ENCODE peak calls at places on chromosomes 6 and 20, in four cellular contexts. P, O, M and W are unnamed samples.

GRCh38 chr20:64006490-64006889 is 25.6 kb downstream of the PRPF6 start:
- DNase-seq in P (no peak), O (no peak), M (no peak), W (no peak)

GRCh38 chr6:104229057-104229456 is 630.7 kb downstream of the HACE1 start:
- DNase-seq in P (no peak), O (no peak), M (no peak), W (no peak)

GRCh38 chr6:148168856-148169255 is 173.8 kb upstream of the SASH1 start:
- DNase-seq in P (no peak), O (peak; percentile 20), M (no peak), W (no peak)

GRCh38 chr6:16637635-16638034 is 123.6 kb downstream of the ATXN1 start:
- DNase-seq in P (no peak), O (no peak), M (no peak), W (no peak)

GRCh38 chr6:35583893-35584688 is 71.4 kb upstream of the TULP1 start:
- DNase-seq in P (peak; percentile 77), O (peak; percentile 76), M (peak; percentile 23), W (peak; percentile 56)

GRCh38 chr6:146503096-146503495 is 40.5 kb upstream of the RAB32 start:
- DNase-seq in P (no peak), O (no peak), M (no peak), W (no peak)

GRCh38 chr20:63829943-63830820 is 882 bp downstream of the ZBTB46 start:
- DNase-seq in P (peak; percentile 36), O (peak; percentile 61), M (no peak), W (no peak)

GRCh38 chr20:63740070-63740500 is 509 bp downstream of the SLC2A4RG start:
- DNase-seq in P (peak; percentile 7), O (peak; percentile 44), M (no peak), W (peak; percentile 32)

GRCh38 chr6:14681699-14682487 is 564.0 kb upstream of the JARID2 start:
- DNase-seq in P (no peak), O (no peak), M (no peak), W (no peak)

GRCh38 chr6:29980501-29980900 is 38.2 kb downstream of the HLA-A start:
- DNase-seq in P (no peak), O (no peak), M (no peak), W (no peak)

GRCh38 chr20:34638532-34638931 is 38.4 kb downstream of the PIGU start:
- DNase-seq in P (no peak), O (no peak), M (no peak), W (no peak)

GRCh38 chr6:40482532-40482931 is 104.6 kb downstream of the LRFN2 start:
- DNase-seq in P (no peak), O (peak; percentile 28), M (no peak), W (peak; percentile 39)

GRCh38 chr6:168433898-168434297 is 7.1 kb upstream of the SMOC2 start:
- DNase-seq in P (no peak), O (no peak), M (no peak), W (no peak)

GRCh38 chr6:109053285-109053684 is 41.4 kb downstream of the SESN1 start:
- DNase-seq in P (no peak), O (peak; percentile 40), M (no peak), W (no peak)

GRCh38 chr6:97049254-97050004 is 124.9 kb downstream of the KLHL32 start:
- DNase-seq in P (no peak), O (peak; percentile 21), M (no peak), W (no peak)

GRCh38 chr20:44732327-44732726 is 13.3 kb upstream of the KCNK15 start:
- DNase-seq in P (no peak), O (peak; percentile 78), M (no peak), W (no peak)

GRCh38 chr6:152122434-152122833 is 315.0 kb downstream of the ESR1 start:
- DNase-seq in P (no peak), O (no peak), M (no peak), W (no peak)

GRCh38 chr20:32968833-32969241 is 35.4 kb downstream of the SUN5 start:
- DNase-seq in P (no peak), O (no peak), M (no peak), W (peak; percentile 22)

GRCh38 chr20:23566199-23566932 is 1.9 kb downstream of the CST9L start:
- DNase-seq in P (no peak), O (no peak), M (no peak), W (peak; percentile 26)

GRCh38 chr6:150314230-150315188 is 54.3 kb upstream of the IYD start:
- DNase-seq in P (no peak), O (no peak), M (no peak), W (no peak)

GRCh38 chr6:40436685-40437604 is 150.2 kb downstream of the LRFN2 start:
- DNase-seq in P (no peak), O (no peak), M (no peak), W (no peak)

GRCh38 chr6:4008324-4009047 is 70.5 kb downstream of the FAM217A start:
- DNase-seq in P (peak; percentile 92), O (peak; percentile 48), M (no peak), W (no peak)

GRCh38 chr20:30376767-30377658 is 880.5 kb upstream of the DEFB115 start:
- DNase-seq in P (peak; percentile 79), O (peak; percentile 79), M (peak; percentile 27), W (peak; percentile 40)

GRCh38 chr6:28336284-28337024 is 506 bp upstream of the ZSCAN31 start:
- DNase-seq in P (peak; percentile 31), O (no peak), M (no peak), W (no peak)

GRCh38 chr20:32989507-32990283 is 14.5 kb downstream of the SUN5 start:
- DNase-seq in P (no peak), O (no peak), M (no peak), W (no peak)

GRCh38 chr20:61420056-61420455 is 168.0 kb downstream of the CDH4 start:
- DNase-seq in P (no peak), O (no peak), M (no peak), W (no peak)

GRCh38 chr20:25032478-25033183 is 25.3 kb downstream of the ACSS1 start:
- DNase-seq in P (no peak), O (peak; percentile 6), M (no peak), W (peak; percentile 46)

GRCh38 chr6:72788188-72788587 is 166.3 kb downstream of the KCNQ5 start:
- DNase-seq in P (peak; percentile 85), O (no peak), M (no peak), W (no peak)

GRCh38 chr20:18705906-18706305 is 107.7 kb upstream of the SCP2D1 start:
- DNase-seq in P (peak; percentile 40), O (no peak), M (no peak), W (no peak)

GRCh38 chr6:1316482-1317220 is 4.8 kb downstream of the FOXQ1 start:
- DNase-seq in P (no peak), O (peak; percentile 65), M (no peak), W (peak; percentile 72)

DNA sequence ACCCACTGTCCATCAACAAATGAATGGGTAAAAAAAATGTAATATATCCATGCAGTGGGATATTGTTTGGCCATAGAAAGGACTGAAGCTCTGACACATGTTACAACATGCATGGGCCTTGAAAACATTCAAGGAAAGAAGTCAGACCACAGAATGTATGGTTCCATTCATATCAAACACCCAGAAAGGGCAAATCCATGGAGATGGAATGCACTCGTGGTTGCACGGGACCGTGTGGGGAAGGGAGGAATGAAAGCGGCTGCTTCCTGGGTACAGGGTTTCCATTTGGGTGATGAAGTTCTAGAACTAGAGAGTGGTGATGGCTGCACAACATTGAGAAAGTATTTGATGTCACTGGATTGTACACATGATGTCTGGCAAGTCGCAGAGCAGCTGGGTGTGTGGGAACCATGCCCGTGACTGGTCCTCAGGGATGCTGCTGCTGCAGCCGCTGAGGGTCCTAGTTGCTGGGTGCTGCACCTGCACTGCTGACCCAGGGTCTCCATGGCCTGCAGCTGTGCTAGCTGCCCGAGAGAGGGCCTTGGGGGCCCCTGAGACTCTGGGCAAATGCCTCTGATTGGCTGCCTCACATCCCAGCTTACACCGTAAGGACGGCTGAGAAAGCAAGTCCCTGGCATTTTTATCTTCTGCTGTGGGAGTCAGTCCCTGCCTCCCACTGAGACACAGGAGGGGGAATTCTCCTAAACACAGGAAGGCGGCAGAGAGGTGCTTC is 220.2 kb downstream of the NRN1 start:
- DNase-seq in P (no peak), O (no peak), M (no peak), W (no peak)
- H4K5ac ChIP-seq in P (no peak overlapping the region), O (no peak overlapping the region), M (no peak overlapping the region), W (no peak overlapping the region)

DNA sequence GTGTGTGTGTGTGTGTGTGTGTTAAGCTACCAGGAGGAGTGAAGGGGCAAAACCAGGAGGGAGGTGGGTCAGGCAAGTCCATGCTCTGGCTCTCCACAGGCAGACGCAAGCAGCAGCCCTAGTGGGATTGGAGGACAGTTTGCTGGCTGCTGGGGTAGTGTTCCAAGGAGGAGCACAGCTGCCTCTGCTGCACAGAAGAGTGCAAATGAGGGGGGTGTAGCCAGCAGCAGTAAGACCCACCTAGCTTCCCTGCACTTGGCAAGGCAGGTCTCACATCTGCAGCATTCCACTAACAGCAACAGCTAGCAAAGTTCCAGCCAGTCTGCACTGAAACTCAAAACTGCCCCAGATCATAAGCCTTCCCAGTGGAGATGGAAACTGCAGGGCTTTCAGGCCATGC is 405.0 kb downstream of the UTRN start:
- DNase-seq in P (no peak), O (no peak), M (no peak), W (no peak)
- H3K56ac ChIP-seq in P (no peak overlapping the region), O (no peak overlapping the region), M (no peak overlapping the region), W (no peak overlapping the region)

DNA sequence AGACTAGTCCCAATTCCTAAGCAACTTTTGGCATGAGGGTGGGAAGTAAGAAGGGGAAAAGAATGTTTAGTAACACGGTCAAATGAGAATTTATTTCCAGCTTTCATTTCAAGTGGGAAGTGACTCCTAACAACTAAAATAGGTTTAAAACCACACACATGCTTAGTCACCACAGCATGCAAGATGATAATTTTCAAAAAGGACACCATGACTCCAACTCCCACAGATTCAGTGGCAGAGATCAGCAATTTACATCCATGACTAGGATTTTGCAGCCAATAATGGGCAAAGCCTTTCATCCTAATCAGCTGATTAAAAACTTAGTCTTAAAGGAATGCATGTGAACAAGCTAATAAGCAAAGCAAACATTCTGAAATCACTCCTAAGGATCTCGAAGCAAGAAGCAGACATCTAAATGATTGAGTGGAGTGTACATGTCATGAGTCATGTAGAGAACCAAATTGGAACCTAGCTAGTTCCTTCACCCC is 48.1 kb upstream of the GCLC start:
- DNase-seq in P (peak; percentile 79), O (no peak), M (no peak), W (no peak)
- H4K5ac ChIP-seq in P (no peak overlapping the region), O (no peak overlapping the region), M (no peak overlapping the region), W (no peak overlapping the region)

DNA sequence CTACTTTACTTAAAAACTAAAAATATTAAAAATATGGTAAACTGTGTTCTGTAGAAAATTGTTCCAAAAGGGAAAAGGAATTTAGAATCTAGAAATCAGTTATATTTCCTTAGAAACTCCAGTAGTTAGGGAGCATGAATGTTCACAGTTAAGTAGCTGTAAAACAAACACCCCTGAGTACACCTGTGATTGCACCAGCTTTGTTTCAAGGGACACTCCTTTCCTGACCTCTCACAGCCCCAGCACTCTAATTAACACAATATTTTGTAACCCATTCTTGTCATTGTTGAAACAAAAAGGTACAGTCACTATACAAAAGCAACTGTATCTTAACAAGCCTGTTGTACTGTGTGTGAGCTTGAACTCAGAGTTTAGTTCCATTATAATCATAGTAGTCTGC is 72.3 kb downstream of the NCOA7 start:
- DNase-seq in P (no peak), O (no peak), M (no peak), W (no peak)
- H3K56ac ChIP-seq in P (no peak overlapping the region), O (no peak overlapping the region), M (no peak overlapping the region), W (no peak overlapping the region)

GRCh38 chr6:120112980-120113379 is 763.4 kb upstream of the MAN1A1 start:
- DNase-seq in P (no peak), O (no peak), M (no peak), W (no peak)

GRCh38 chr6:120111001-120111400 is 761.4 kb upstream of the MAN1A1 start:
- DNase-seq in P (no peak), O (no peak), M (no peak), W (no peak)

GRCh38 chr6:120103616-120104015 is 754.1 kb upstream of the MAN1A1 start:
- DNase-seq in P (no peak), O (no peak), M (no peak), W (no peak)

GRCh38 chr6:120108061-120108795 is 758.7 kb upstream of the MAN1A1 start:
- DNase-seq in P (no peak), O (peak; percentile 6), M (no peak), W (no peak)
- H4K5ac ChIP-seq in P (no peak overlapping the region), O (no peak overlapping the region), M (no peak overlapping the region), W (no peak overlapping the region)